ENCODE peak calls at places on chromosomes 1 and 21, in six cellular contexts. B is activated CD4-positive, alpha-beta memory T cell treated with anti-CD3 and anti-CD28 coated beads, Interleukin-2, amount 10 ng/mL, durations not matched to agents 7 days and 5 days; I is activated B cell treated with CpG ODN at 0.5 μM for 24 hours; E is HCEC 1CT; D is fibroblast of lung; G is activated CD4-positive, alpha-beta T cell treated with anti-CD3 and anti-CD28 coated beads, Interleukin-2, amount 50 U/mL, for 48 hours. Q is an unnamed sample.

GRCh38 chr1:30804381-30804780 is 46.8 kb upstream of the LAPTM5 start:
- DNase-seq in G (no peak), B (no peak), D (no peak), I (no peak), E (no peak), Q (no peak)

GRCh38 chr1:43764581-43764980 is 57.2 kb downstream of the ST3GAL3 start:
- DNase-seq in E (no peak), D (no peak), B (no peak), I (no peak), G (no peak), Q (no peak)

GRCh38 chr1:203592156-203592555 is 34.5 kb upstream of the ATP2B4 start:
- DNase-seq in D (no peak), B (no peak), E (no peak), G (peak), I (no peak), Q (no peak)

GRCh38 chr21:43312751-43313169 is 114.2 kb downstream of the SIK1 start:
- DNase-seq in D (no peak), E (no peak), I (no peak), B (no peak), G (no peak), Q (no peak)

GRCh38 chr1:21261551-21262281 is 28.5 kb downstream of the ECE1 start:
- DNase-seq in E (peak), I (no peak), B (peak), D (peak), G (peak), Q (peak)

GRCh38 chr1:150596095-150596892 is 16.9 kb upstream of the MCL1 start:
- DNase-seq in E (peak), G (no peak), B (no peak), I (no peak), D (peak), Q (no peak)

GRCh38 chr1:60732977-60733401 is 349.4 kb upstream of the NFIA start:
- DNase-seq in B (no peak), D (no peak), I (no peak), G (no peak), E (no peak), Q (no peak)

GRCh38 chr21:40800126-40800525 is 46.8 kb downstream of the DSCAM start:
- DNase-seq in G (no peak), B (no peak), I (no peak), E (no peak), D (no peak), Q (no peak)

GRCh38 chr1:155396874-155397476 is 76.3 kb downstream of the RUSC1 start:
- DNase-seq in B (no peak), I (no peak), E (no peak), G (no peak), D (no peak), Q (no peak)

GRCh38 chr1:246564839-246565750 is 966 bp downstream of the TFB2M start:
- DNase-seq in B (no peak), G (no peak), E (no peak), D (no peak), I (no peak), Q (no peak)

GRCh38 chr1:197604327-197604726 is 171.0 kb downstream of the DENND1B start:
- DNase-seq in E (no peak), G (no peak), I (no peak), B (no peak), D (no peak), Q (no peak)

GRCh38 chr21:14086553-14086952 is 124.2 kb downstream of the LIPI start:
- DNase-seq in D (no peak), B (no peak), I (no peak), G (no peak), E (no peak), Q (no peak)

Q was measured in kidney glomerular epithelial cell.